ENCODE peak calls at places on chromosomes 3 and 15, in five cellular contexts. One of them, this sample, is unnamed.

GRCh38 chr3:123568875-123569274 is 16.0 kb downstream of the HACD2 start:
- ATAC-seq in psoas muscle: no peak
- ATAC-seq in foreskin keratinocyte: no peak
- ATAC-seq in heart left ventricle: no peak
- ATAC-seq in CD8-positive, alpha-beta T cell: no peak
- ATAC-seq in this sample: no peak

GRCh38 chr3:10268116-10268515 is 19.9 kb downstream of the TATDN2 start:
- ATAC-seq in CD8-positive, alpha-beta T cell: no peak
- ATAC-seq in heart left ventricle: no peak
- ATAC-seq in foreskin keratinocyte: no peak
- ATAC-seq in psoas muscle: no peak
- ATAC-seq in this sample: no peak

GRCh38 chr3:33146791-33147445 is 33.1 kb downstream of the CRTAP start:
- ATAC-seq in psoas muscle: peak; percentile 51
- ATAC-seq in CD8-positive, alpha-beta T cell: no peak
- ATAC-seq in heart left ventricle: no peak
- ATAC-seq in foreskin keratinocyte: no peak
- ATAC-seq in this sample: no peak

GRCh38 chr3:183988216-183988790 is 29.4 kb downstream of the ABCC5 start:
- ATAC-seq in CD8-positive, alpha-beta T cell: no peak
- ATAC-seq in psoas muscle: peak; percentile 76
- ATAC-seq in foreskin keratinocyte: no peak
- ATAC-seq in heart left ventricle: no peak
- ATAC-seq in this sample: no peak

GRCh38 chr15:91897585-91898372 is 44.3 kb downstream of the SLCO3A1 start:
- ATAC-seq in foreskin keratinocyte: no peak
- ATAC-seq in CD8-positive, alpha-beta T cell: no peak
- ATAC-seq in heart left ventricle: peak; percentile 95
- ATAC-seq in psoas muscle: peak; percentile 93
- ATAC-seq in this sample: no peak

GRCh38 chr15:50697109-50697797 is 10.7 kb upstream of the TRPM7 start:
- ATAC-seq in psoas muscle: no peak
- ATAC-seq in foreskin keratinocyte: no peak
- ATAC-seq in heart left ventricle: no peak
- ATAC-seq in CD8-positive, alpha-beta T cell: no peak
- ATAC-seq in this sample: no peak

GRCh38 chr3:96175500-96175899 is 638.9 kb upstream of the EPHA6 start:
- ATAC-seq in heart left ventricle: no peak
- ATAC-seq in psoas muscle: no peak
- ATAC-seq in CD8-positive, alpha-beta T cell: no peak
- ATAC-seq in foreskin keratinocyte: no peak
- ATAC-seq in this sample: no peak

GRCh38 chr3:71421820-71422566 is 161.5 kb downstream of the FOXP1 start:
- ATAC-seq in heart left ventricle: no peak
- ATAC-seq in foreskin keratinocyte: no peak
- ATAC-seq in CD8-positive, alpha-beta T cell: peak; percentile 85
- ATAC-seq in psoas muscle: no peak
- ATAC-seq in this sample: no peak

GRCh38 chr3:134312072-134312872 is 61.6 kb upstream of the RYK start:
- ATAC-seq in psoas muscle: peak; percentile 14
- ATAC-seq in CD8-positive, alpha-beta T cell: no peak
- ATAC-seq in foreskin keratinocyte: peak; percentile 58
- ATAC-seq in heart left ventricle: no peak
- ATAC-seq in this sample: no peak

GRCh38 chr15:69666921-69667811 is 214.5 kb downstream of the RPLP1 start:
- ATAC-seq in CD8-positive, alpha-beta T cell: no peak
- ATAC-seq in foreskin keratinocyte: no peak
- ATAC-seq in heart left ventricle: no peak
- ATAC-seq in psoas muscle: no peak
- ATAC-seq in this sample: no peak

GRCh38 chr3:123688241-123688747 is 103.4 kb upstream of the HACD2 start:
- ATAC-seq in foreskin keratinocyte: peak; percentile 44
- ATAC-seq in CD8-positive, alpha-beta T cell: no peak
- ATAC-seq in psoas muscle: peak; percentile 45
- ATAC-seq in heart left ventricle: no peak
- ATAC-seq in this sample: peak; percentile 40

GRCh38 chr15:74314897-74315438 is 52.5 kb downstream of the CYP11A1 start:
- ATAC-seq in heart left ventricle: no peak
- ATAC-seq in psoas muscle: no peak
- ATAC-seq in CD8-positive, alpha-beta T cell: peak; percentile 48
- ATAC-seq in foreskin keratinocyte: no peak
- ATAC-seq in this sample: no peak

GRCh38 chr15:87762110-87762509 is 494.4 kb downstream of the NTRK3 start:
- ATAC-seq in heart left ventricle: peak; percentile 71
- ATAC-seq in CD8-positive, alpha-beta T cell: no peak
- ATAC-seq in foreskin keratinocyte: no peak
- ATAC-seq in psoas muscle: no peak
- ATAC-seq in this sample: peak; percentile 60

GRCh38 chr3:36695113-36695768 is 69.1 kb downstream of the DCLK3 start:
- ATAC-seq in psoas muscle: no peak
- ATAC-seq in heart left ventricle: no peak
- ATAC-seq in CD8-positive, alpha-beta T cell: no peak
- ATAC-seq in foreskin keratinocyte: no peak
- ATAC-seq in this sample: peak; percentile 43

GRCh38 chr3:155949464-155950217 is 79.2 kb downstream of the GMPS start:
- ATAC-seq in heart left ventricle: no peak
- ATAC-seq in CD8-positive, alpha-beta T cell: no peak
- ATAC-seq in foreskin keratinocyte: no peak
- ATAC-seq in psoas muscle: no peak
- ATAC-seq in this sample: no peak

GRCh38 chr15:57647071-57647790 is 55.5 kb downstream of the MYZAP start:
- ATAC-seq in heart left ventricle: peak; percentile 18
- ATAC-seq in CD8-positive, alpha-beta T cell: no peak
- ATAC-seq in psoas muscle: no peak
- ATAC-seq in foreskin keratinocyte: no peak
- ATAC-seq in this sample: peak; percentile 22

GRCh38 chr15:31016446-31016915 is 25.1 kb upstream of the MTMR10 start:
- ATAC-seq in CD8-positive, alpha-beta T cell: no peak
- ATAC-seq in heart left ventricle: no peak
- ATAC-seq in psoas muscle: no peak
- ATAC-seq in foreskin keratinocyte: peak; percentile 97
- ATAC-seq in this sample: no peak

GRCh38 chr15:100703671-100704070 is 101.3 kb downstream of the ASB7 start:
- ATAC-seq in foreskin keratinocyte: no peak
- ATAC-seq in heart left ventricle: no peak
- ATAC-seq in CD8-positive, alpha-beta T cell: no peak
- ATAC-seq in psoas muscle: no peak
- ATAC-seq in this sample: no peak

GRCh38 chr15:100335335-100335999 is 6.3 kb downstream of the ADAMTS17 start:
- ATAC-seq in psoas muscle: no peak
- ATAC-seq in heart left ventricle: no peak
- ATAC-seq in foreskin keratinocyte: peak; percentile 70
- ATAC-seq in CD8-positive, alpha-beta T cell: no peak
- ATAC-seq in this sample: no peak

GRCh38 chr15:58425834-58426233 is 6.0 kb upstream of the LIPC start:
- ATAC-seq in heart left ventricle: no peak
- ATAC-seq in CD8-positive, alpha-beta T cell: no peak
- ATAC-seq in foreskin keratinocyte: no peak
- ATAC-seq in psoas muscle: no peak
- ATAC-seq in this sample: no peak

GRCh38 chr3:147157629-147158028 is 248.7 kb downstream of the ZIC4 start:
- ATAC-seq in psoas muscle: no peak
- ATAC-seq in heart left ventricle: no peak
- ATAC-seq in CD8-positive, alpha-beta T cell: no peak
- ATAC-seq in foreskin keratinocyte: no peak
- ATAC-seq in this sample: no peak

GRCh38 chr3:25041871-25042584 is 386.0 kb upstream of the RARB start:
- ATAC-seq in psoas muscle: no peak
- ATAC-seq in heart left ventricle: peak; percentile 79
- ATAC-seq in foreskin keratinocyte: no peak
- ATAC-seq in CD8-positive, alpha-beta T cell: no peak
- ATAC-seq in this sample: no peak

DNA sequence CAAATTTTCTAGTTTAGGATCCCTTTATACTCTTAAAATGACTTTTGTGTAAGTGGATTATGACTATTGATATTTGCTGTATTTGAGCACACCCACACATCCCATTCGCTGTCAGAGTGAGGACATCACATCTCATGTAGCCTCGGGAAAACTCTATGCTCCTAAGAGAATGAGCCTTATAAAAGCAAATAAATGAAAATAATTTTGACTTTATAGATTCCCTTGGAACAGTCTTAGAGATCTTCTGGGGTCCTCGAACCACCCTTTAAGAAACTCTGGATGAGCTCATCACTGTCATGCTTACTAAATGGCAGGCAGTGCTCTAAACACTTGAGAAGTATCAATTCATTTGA is 16.1 kb upstream of the EXOG start:
- ATAC-seq in psoas muscle: no peak
- ATAC-seq in heart left ventricle: no peak
- ATAC-seq in foreskin keratinocyte: no peak
- ATAC-seq in CD8-positive, alpha-beta T cell: no peak
- ATAC-seq in this sample: no peak
- TF ChIP-seq CTCF in psoas muscle: no peak
- TF ChIP-seq CTCF in heart left ventricle: no peak
- TF ChIP-seq CTCF in foreskin keratinocyte: no peak
- TF ChIP-seq CTCF in CD8-positive, alpha-beta T cell: peak; percentile 34
- TF ChIP-seq CTCF in this sample: no peak

GRCh38 chr3:103134023-103134724 is 699.4 kb downstream of the ZPLD1 start:
- ATAC-seq in psoas muscle: no peak
- ATAC-seq in CD8-positive, alpha-beta T cell: no peak
- ATAC-seq in heart left ventricle: no peak
- ATAC-seq in foreskin keratinocyte: no peak
- ATAC-seq in this sample: no peak
- TF ChIP-seq CTCF in psoas muscle: no peak
- TF ChIP-seq CTCF in CD8-positive, alpha-beta T cell: no peak
- TF ChIP-seq CTCF in heart left ventricle: no peak
- TF ChIP-seq CTCF in foreskin keratinocyte: no peak
- TF ChIP-seq CTCF in this sample: no peak

GRCh38 chr15:89494941-89495637 is 1.3 kb downstream of the RHCG start:
- ATAC-seq in CD8-positive, alpha-beta T cell: no peak
- ATAC-seq in psoas muscle: no peak
- ATAC-seq in heart left ventricle: no peak
- ATAC-seq in foreskin keratinocyte: no peak
- ATAC-seq in this sample: no peak
- TF ChIP-seq CTCF in CD8-positive, alpha-beta T cell: no peak
- TF ChIP-seq CTCF in psoas muscle: no peak
- TF ChIP-seq CTCF in heart left ventricle: peak; percentile 8
- TF ChIP-seq CTCF in foreskin keratinocyte: peak; percentile 66
- TF ChIP-seq CTCF in this sample: no peak

GRCh38 chr3:52154135-52155094 is at the start of gene POC1A:
- ATAC-seq in CD8-positive, alpha-beta T cell: peak; percentile 85
- ATAC-seq in psoas muscle: peak; percentile 98
- ATAC-seq in foreskin keratinocyte: peak; percentile 95
- ATAC-seq in heart left ventricle: peak; percentile 99
- ATAC-seq in this sample: peak; percentile 99
- TF ChIP-seq CTCF in CD8-positive, alpha-beta T cell: no peak
- TF ChIP-seq CTCF in psoas muscle: no peak
- TF ChIP-seq CTCF in foreskin keratinocyte: no peak
- TF ChIP-seq CTCF in heart left ventricle: no peak
- TF ChIP-seq CTCF in this sample: peak; percentile 60